ENCODE peak calls at places on chromosomes 4 and X, in four cellular contexts. J, K, C and D are unnamed samples. For H3K4me1, the result is how much of the 10 kb centered on the place peaks cover.

GRCh38 chr4:155906554-155907247 is 3.2 kb downstream of the TDO2 start:
- DNase-seq in J (no peak), K (no peak), C (no peak), D (peak)

GRCh38 chr4:176270669-176271068 is 1.6 kb upstream of the ASB5 start:
- DNase-seq in J (no peak), K (no peak), C (no peak), D (no peak)

GRCh38 chrX:2867191-2867590 is 38.5 kb downstream of the GYG2 start:
- DNase-seq in J (peak), K (no peak), C (no peak), D (no peak)

GRCh38 chr4:15410750-15411149 is 17.1 kb upstream of the C1QTNF7 start:
- DNase-seq in J (no peak), K (no peak), C (peak), D (no peak)

GRCh38 chrX:97498093-97498492 is 614.4 kb downstream of the RPA4 start:
- DNase-seq in J (no peak), K (no peak), C (no peak), D (no peak)

GRCh38 chr4:7073526-7074390 is 5.9 kb upstream of the GRPEL1 start:
- DNase-seq in J (no peak), K (no peak), C (no peak), D (peak)

GRCh38 chrX:148271263-148271662 is 229.2 kb upstream of the AFF2 start:
- DNase-seq in J (no peak), K (no peak), C (no peak), D (no peak)

GRCh38 chr4:111512081-111512774 is 633.0 kb upstream of the FAM241A start:
- DNase-seq in J (no peak), K (no peak), C (no peak), D (no peak)

GRCh38 chrX:136647969-136648368 is at the start of gene CD40LG:
- DNase-seq in J (no peak), K (no peak), C (no peak), D (no peak)

GRCh38 chrX:55149242-55149641 is 60.4 kb downstream of the PAGE2 start:
- DNase-seq in J (no peak), K (no peak), C (no peak), D (no peak)

GRCh38 chr4:777520-778262 is 48.2 kb downstream of the CPLX1 start:
- DNase-seq in J (no peak), K (no peak), C (no peak), D (no peak)

GRCh38 chr4:83833920-83834319 is 298.0 kb downstream of the GPAT3 start:
- DNase-seq in J (no peak), K (no peak), C (no peak), D (no peak)

GRCh38 chrX:13080128-13080795 is 35.8 kb upstream of the FAM9C start:
- DNase-seq in J (no peak), K (no peak), C (no peak), D (no peak)
- H3K4me1 ChIP-seq in J (under half), K (under half), C (half or more), D (under half)

DNA sequence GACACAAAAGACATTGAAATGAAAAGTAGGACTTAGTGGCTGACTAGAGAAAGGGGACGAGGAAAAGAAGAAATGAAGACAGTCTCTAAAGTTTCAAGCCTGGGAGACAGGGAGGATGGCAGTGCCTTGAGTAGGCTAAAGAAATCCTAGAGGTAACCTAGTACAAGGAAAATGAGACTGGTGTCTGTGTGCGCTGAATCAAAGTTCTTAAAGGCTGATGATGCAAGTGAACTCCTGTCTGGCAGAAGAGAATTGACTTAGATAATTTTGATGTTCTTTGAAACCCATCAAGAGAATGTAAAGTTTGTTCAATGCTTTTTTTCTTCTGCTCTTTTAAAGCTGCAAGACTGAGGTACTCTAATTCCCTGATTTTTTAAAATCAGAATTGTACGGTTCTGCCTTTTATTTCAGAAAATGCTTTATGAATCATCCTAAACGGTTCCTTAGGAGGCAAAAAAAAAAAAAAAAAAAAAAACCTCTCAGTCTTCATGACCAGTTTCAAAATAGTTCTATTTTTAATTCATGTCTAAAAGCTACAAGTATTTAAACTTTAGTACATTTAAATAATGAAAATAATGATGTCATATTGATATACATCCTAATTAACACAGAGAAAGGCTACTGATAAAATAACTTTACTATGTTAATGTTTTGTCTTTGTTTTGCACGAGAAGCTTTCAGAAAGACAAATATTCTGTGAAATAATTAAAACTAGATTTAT is 189.8 kb downstream of the PPP3CA start:
- DNase-seq in J (no peak), K (no peak), C (no peak), D (no peak)
- H3K4me1 ChIP-seq in J (under half), K (under half), C (under half), D (under half)

DNA sequence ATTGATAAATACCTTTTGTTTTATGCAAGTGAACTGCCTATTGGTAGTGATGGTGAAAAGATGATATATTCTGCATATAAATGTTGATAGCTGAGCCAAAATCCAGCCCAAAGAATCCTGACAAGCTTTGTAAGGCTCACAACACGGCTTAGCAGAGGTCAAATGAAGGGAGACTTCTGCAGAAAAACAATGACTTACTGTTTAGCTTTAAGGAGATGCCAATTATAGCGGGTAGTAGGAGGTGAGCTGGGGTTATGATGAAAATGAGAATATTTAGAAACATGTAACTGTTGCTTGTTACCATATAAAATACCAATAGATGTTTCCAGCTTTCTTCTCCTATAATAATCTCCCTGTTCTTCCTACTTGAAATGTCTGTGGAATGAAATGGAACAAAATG is 97.1 kb downstream of the AFF1 start:
- DNase-seq in J (no peak), K (no peak), C (no peak), D (no peak)
- H3K4me1 ChIP-seq in J (half or more), K (half or more), C (half or more), D (half or more)

GRCh38 chr4:4805805-4806345 is 53.6 kb upstream of the MSX1 start:
- DNase-seq in J (no peak), K (no peak), C (no peak), D (no peak)
- H3K4me1 ChIP-seq in J (under half), K (under half), C (under half), D (under half)

DNA sequence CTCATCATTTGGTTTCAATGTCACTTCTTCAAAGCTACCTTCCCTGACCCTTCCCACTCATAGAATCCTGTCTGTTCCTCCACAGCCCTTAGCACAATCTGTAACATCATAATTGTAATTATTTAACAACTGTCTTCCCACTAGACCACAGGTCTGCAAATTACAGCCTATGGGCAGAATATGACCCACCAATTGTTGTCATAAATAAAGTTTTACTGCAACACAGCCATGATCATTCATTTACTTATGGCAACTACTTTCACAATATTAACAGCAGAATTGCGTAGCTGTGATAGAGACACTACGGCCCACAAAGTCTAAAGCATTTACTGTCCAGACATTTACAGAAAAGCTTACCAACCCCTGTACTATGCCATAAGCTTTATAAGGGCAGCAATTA is 15.9 kb downstream of the USP46 start:
- DNase-seq in J (no peak), K (no peak), C (no peak), D (no peak)
- H3K4me1 ChIP-seq in J (under half), K (under half), C (under half), D (under half)

GRCh38 chrX:39961441-39961840 is 136.3 kb downstream of the BCOR start:
- DNase-seq in J (no peak), K (no peak), C (no peak), D (no peak)

GRCh38 chrX:39958850-39959249 is 138.9 kb downstream of the BCOR start:
- DNase-seq in J (no peak), K (no peak), C (no peak), D (no peak)

GRCh38 chrX:39956803-39957394 is 140.9 kb downstream of the BCOR start:
- DNase-seq in J (no peak), K (no peak), C (no peak), D (no peak)

GRCh38 chrX:39957816-39958561 is 139.8 kb downstream of the BCOR start:
- DNase-seq in J (no peak), K (no peak), C (no peak), D (no peak)

DNA sequence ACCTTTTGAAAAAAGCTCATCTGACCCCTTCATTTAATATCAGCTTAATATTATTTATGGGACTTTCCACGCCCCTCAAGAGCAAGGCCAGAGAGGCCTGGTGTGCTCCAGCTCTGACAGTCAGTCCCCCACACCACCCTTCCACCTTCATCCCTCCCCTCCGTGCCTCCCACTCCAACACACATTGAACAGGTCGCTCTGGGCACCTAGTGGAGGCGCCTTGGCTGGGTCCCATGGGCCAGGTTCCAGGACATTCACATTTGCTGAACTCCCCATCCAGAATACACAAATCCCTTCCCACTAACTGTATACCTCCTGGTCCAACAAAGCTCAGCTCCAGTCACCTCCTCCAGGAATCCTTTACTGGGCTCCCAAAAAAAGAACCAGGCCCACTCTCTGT is 137.5 kb downstream of the BCOR start:
- DNase-seq in J (no peak), K (no peak), C (no peak), D (no peak)
- H3K4me1 ChIP-seq in J (under half), K (under half), C (under half), D (under half)